ENCODE peak calls at places on chromosomes 16 and 17, in five cellular contexts. H is naive B cell, D is G401, L is HepG2, T is HFF-Myc. S is an unnamed sample.

GRCh38 chr17:17175917-17176316 is 30.2 kb downstream of the PLD6 start:
- DNase-seq in L (no peak), T (no peak), D (no peak), H (peak), S (no peak)

GRCh38 chr17:45232514-45233422 is 11.1 kb downstream of the FMNL1 start:
- DNase-seq in H (no peak), D (no peak), T (no peak), L (no peak), S (no peak)

GRCh38 chr17:45262516-45263476 is 902 bp upstream of the SPATA32 start:
- DNase-seq in D (peak), H (no peak), T (no peak), L (no peak), S (no peak)

GRCh38 chr17:41530062-41531048 is 2.2 kb upstream of the KRT19 start:
- DNase-seq in D (no peak), L (peak), T (peak), H (no peak), S (no peak)

GRCh38 chr16:600781-601180 is 10.9 kb downstream of the RAB40C start:
- DNase-seq in T (no peak), H (no peak), D (peak), L (peak), S (no peak)

GRCh38 chr16:66588981-66589713 is 9.9 kb downstream of the CMTM2 start:
- DNase-seq in D (peak), L (peak), T (no peak), H (peak), S (peak)

GRCh38 chr17:81391964-81392908 is 3.0 kb upstream of the BAHCC1 start:
- DNase-seq in L (no peak), D (peak), T (no peak), H (no peak), S (no peak)

GRCh38 chr17:62657664-62658063 is 30.2 kb downstream of the MRC2 start:
- DNase-seq in L (no peak), T (no peak), D (no peak), H (no peak), S (no peak)

GRCh38 chr17:82613283-82614094 is 34.8 kb downstream of the WDR45B start:
- DNase-seq in H (no peak), L (no peak), D (no peak), T (no peak), S (no peak)

GRCh38 chr17:83151442-83152220 is 72.2 kb downstream of the METRNL start:
- DNase-seq in L (peak), H (no peak), D (no peak), T (no peak), S (no peak)

GRCh38 chr16:20928774-20929411 is 28.3 kb downstream of the LYRM1 start:
- DNase-seq in D (peak), H (no peak), L (no peak), T (no peak), S (peak)

GRCh38 chr17:15470536-15470935 is 3.1 kb upstream of the CDRT4 start:
- DNase-seq in D (no peak), H (no peak), L (no peak), T (no peak), S (no peak)